ENCODE peak calls at places on chromosomes 6 and 20, in six cellular contexts. Y, Q, U, S, I and D are unnamed samples.

GRCh38 chr6:15329154-15329781 is 83.4 kb downstream of the JARID2 start:
- DNase-seq in Y (no peak), S (no peak), I (no peak), Q (no peak), U (no peak), D (peak; percentile 50)

GRCh38 chr6:158438201-158438600 is 121.7 kb upstream of the TMEM181 start:
- DNase-seq in Y (no peak), I (no peak), Q (no peak), S (no peak), U (no peak), D (no peak)

GRCh38 chr6:20350215-20350614 is 51.5 kb upstream of the E2F3 start:
- DNase-seq in U (no peak), Q (no peak), I (no peak), S (no peak), Y (no peak), D (no peak)

GRCh38 chr6:137185290-137185689 is 11.8 kb upstream of the IL22RA2 start:
- DNase-seq in S (no peak), U (no peak), Y (no peak), I (no peak), Q (no peak), D (no peak)

GRCh38 chr20:37316116-37316774 is 26.8 kb downstream of the MANBAL start:
- DNase-seq in I (no peak), Q (no peak), Y (no peak), U (no peak), S (peak; percentile 72), D (no peak)

GRCh38 chr6:13794184-13794583 is 20.2 kb downstream of the MCUR1 start:
- DNase-seq in Y (no peak), Q (no peak), I (no peak), S (no peak), U (no peak), D (no peak)

GRCh38 chr20:62129731-62130531 is 7.7 kb downstream of the LSM14B start:
- DNase-seq in U (no peak), Y (no peak), S (no peak), Q (no peak), I (no peak), D (no peak)

GRCh38 chr20:48984575-48985219 is 61.4 kb upstream of the CSE1L start:
- DNase-seq in Q (no peak), U (no peak), I (no peak), S (no peak), Y (no peak), D (no peak)

GRCh38 chr6:11492444-11493300 is 44.9 kb upstream of the TMEM170B start:
- DNase-seq in I (no peak), U (no peak), Y (no peak), S (no peak), Q (no peak), D (no peak)

GRCh38 chr6:113651120-113651519 is 206.0 kb upstream of the MARCKS start:
- DNase-seq in S (no peak), I (no peak), Q (no peak), Y (no peak), U (no peak), D (no peak)

GRCh38 chr6:7058250-7058923 is 49.4 kb upstream of the RREB1 start:
- DNase-seq in U (no peak), I (no peak), Q (peak; percentile 50), S (no peak), Y (peak; percentile 74), D (peak; percentile 90)

GRCh38 chr20:57838670-57839142 is 128.9 kb upstream of the PMEPA1 start:
- DNase-seq in S (no peak), U (no peak), Q (no peak), I (no peak), Y (no peak), D (no peak)

GRCh38 chr6:35328108-35328723 is 14.1 kb upstream of the PPARD start:
- DNase-seq in U (no peak), Y (no peak), I (no peak), Q (no peak), S (no peak), D (no peak)

GRCh38 chr20:22993823-22994222 is 41.3 kb upstream of the SSTR4 start:
- DNase-seq in S (no peak), I (no peak), Y (no peak), U (no peak), Q (no peak), D (no peak)

GRCh38 chr20:35616465-35617396 is 1.1 kb downstream of the SPAG4 start:
- DNase-seq in Y (peak; percentile 99), U (peak; percentile 87), I (no peak), S (peak; percentile 74), Q (no peak), D (peak; percentile 75)

GRCh38 chr20:64131406-64131805 is 24.0 kb upstream of the NPBWR2 start:
- DNase-seq in U (no peak), Y (no peak), I (no peak), Q (no peak), S (peak; percentile 61), D (peak; percentile 20)

GRCh38 chr6:2783188-2783957 is 18.2 kb downstream of the WRNIP1 start:
- DNase-seq in U (peak; percentile 43), S (no peak), I (no peak), Y (no peak), Q (no peak), D (peak; percentile 90)

GRCh38 chr6:142413111-142413510 is 111.3 kb downstream of the ADGRG6 start:
- DNase-seq in Q (no peak), U (no peak), I (no peak), S (no peak), Y (no peak), D (no peak)

GRCh38 chr6:157219201-157220200 is 103.8 kb downstream of the TMEM242 start:
- DNase-seq in Y (no peak), I (no peak), Q (no peak), S (no peak), U (no peak), D (no peak)

GRCh38 chr6:1136415-1136774 is 175.5 kb upstream of the FOXQ1 start:
- DNase-seq in Q (no peak), I (no peak), U (no peak), S (no peak), Y (no peak), D (no peak)

GRCh38 chr6:98834060-98835031 is at the start of gene POU3F2:
- DNase-seq in Y (no peak), U (peak; percentile 94), S (peak; percentile 95), Q (peak; percentile 56), I (peak; percentile 44), D (peak; percentile 78)

GRCh38 chr20:7856756-7857155 is 83.5 kb downstream of the HAO1 start:
- DNase-seq in Y (peak; percentile 20), Q (no peak), S (no peak), I (no peak), U (no peak), D (no peak)

GRCh38 chr6:13413906-13414555 is 73.4 kb downstream of the GFOD1 start:
- DNase-seq in Y (no peak), S (no peak), U (no peak), Q (peak; percentile 17), I (no peak), D (peak; percentile 18)

GRCh38 chr6:135250234-135250633 is 69.1 kb downstream of the MYB start:
- DNase-seq in I (no peak), S (no peak), U (no peak), Q (no peak), Y (no peak), D (no peak)

GRCh38 chr20:57601211-57601570 is 19.0 kb downstream of the ZBP1 start:
- DNase-seq in Q (no peak), Y (no peak), I (no peak), U (no peak), S (no peak), D (no peak)

GRCh38 chr6:43185391-43185790 is 3.4 kb downstream of the CUL9 start:
- DNase-seq in Q (no peak), Y (no peak), I (no peak), U (no peak), S (no peak), D (no peak)

GRCh38 chr6:32109114-32109764 is at the start of gene TNXB:
- DNase-seq in Y (no peak), S (no peak), Q (no peak), I (no peak), U (no peak), D (peak; percentile 28)

GRCh38 chr20:38046572-38046971 is 13.0 kb downstream of the RPRD1B start:
- DNase-seq in S (no peak), U (peak; percentile 20), Y (no peak), Q (no peak), I (no peak), D (no peak)

GRCh38 chr6:143187173-143187908 is 126.7 kb downstream of the AIG1 start:
- DNase-seq in Y (no peak), Q (no peak), U (no peak), S (no peak), I (no peak), D (no peak)

GRCh38 chr6:70734979-70735378 is 67.3 kb downstream of the SMAP1 start:
- DNase-seq in U (no peak), Q (no peak), Y (no peak), I (no peak), S (no peak), D (no peak)

GRCh38 chr20:58986968-58987517 is 6.0 kb downstream of the NELFCD start:
- DNase-seq in I (no peak), S (no peak), Q (no peak), Y (no peak), U (no peak), D (no peak)

GRCh38 chr6:167467793-167468431 is 143.0 kb downstream of the TTLL2 start:
- DNase-seq in I (no peak), Q (no peak), S (no peak), U (no peak), Y (no peak), D (no peak)

GRCh38 chr6:31193206-31193605 is 22.7 kb upstream of the POU5F1 start:
- DNase-seq in U (no peak), Y (no peak), Q (no peak), S (no peak), I (no peak), D (no peak)

GRCh38 chr20:50190251-50191064 is at the start of gene CEBPB:
- DNase-seq in Q (peak; percentile 90), I (peak; percentile 77), S (peak; percentile 91), U (peak; percentile 96), Y (no peak), D (peak; percentile 94)

GRCh38 chr20:1933465-1933870 is 38.3 kb downstream of the SIRPA start:
- DNase-seq in I (no peak), U (no peak), S (no peak), Q (no peak), Y (no peak), D (no peak)

GRCh38 chr6:3026811-3027626 is 27.3 kb downstream of the NQO2 start:
- DNase-seq in U (no peak), Y (no peak), Q (peak; percentile 37), I (peak; percentile 9), S (no peak), D (peak; percentile 88)

GRCh38 chr20:23795526-23795925 is 31.0 kb downstream of the CST2 start:
- DNase-seq in U (no peak), I (no peak), Y (no peak), S (no peak), Q (no peak), D (no peak)

GRCh38 chr20:59148713-59149493 is 14.7 kb upstream of the ZNF831 start:
- DNase-seq in Q (peak; percentile 40), Y (no peak), I (no peak), S (no peak), U (no peak), D (peak; percentile 67)

GRCh38 chr20:15146948-15147347 is 809.5 kb upstream of the FLRT3 start:
- DNase-seq in S (peak; percentile 21), U (no peak), Y (no peak), Q (no peak), I (no peak), D (no peak)

GRCh38 chr20:24050119-24050518 is 61.5 kb upstream of the GGTLC1 start:
- DNase-seq in Y (no peak), S (no peak), I (no peak), Q (no peak), U (no peak), D (no peak)